ENCODE peak calls at places on chromosomes 1 and 21, in four cellular contexts. E, H, I and Y are unnamed samples. For H3K4me1, the result is how much of the 10 kb centered on the place peaks cover.

GRCh38 chr1:183349201-183349711 is 68.9 kb downstream of the NMNAT2 start:
- DNase-seq in E (no peak), H (peak), I (no peak), Y (peak)

GRCh38 chr1:98963359-98963758 is 41.3 kb downstream of the PLPPR5 start:
- DNase-seq in E (no peak), H (no peak), I (no peak), Y (peak)

GRCh38 chr1:93681549-93682412 is at the start of gene BCAR3:
- DNase-seq in E (no peak), H (peak), I (peak), Y (peak)

GRCh38 chr21:34788879-34789278 is 120.1 kb downstream of the CLIC6 start:
- DNase-seq in E (peak), H (no peak), I (no peak), Y (no peak)

GRCh38 chr1:45380125-45380524 is 39.9 kb upstream of the MUTYH start:
- DNase-seq in E (no peak), H (no peak), I (no peak), Y (no peak)

GRCh38 chr1:24929091-24929875 is 793 bp downstream of the RUNX3 start:
- DNase-seq in E (no peak), H (peak), I (no peak), Y (peak)

GRCh38 chr1:48916121-48917069 is 139.7 kb upstream of the BEND5 start:
- DNase-seq in E (no peak), H (peak), I (no peak), Y (peak)

GRCh38 chr1:95138223-95138622 is 21.1 kb downstream of the TLCD4 start:
- DNase-seq in E (no peak), H (no peak), I (no peak), Y (no peak)

GRCh38 chr1:7703321-7704213 is 67.5 kb upstream of the VAMP3 start:
- DNase-seq in E (no peak), H (peak), I (peak), Y (peak)

GRCh38 chr1:7690496-7691182 is 80.5 kb upstream of the VAMP3 start:
- DNase-seq in E (no peak), H (no peak), I (no peak), Y (no peak)

GRCh38 chr21:36917487-36918158 is 48.8 kb downstream of the HLCS start:
- DNase-seq in E (no peak), H (peak), I (peak), Y (peak)

GRCh38 chr1:26922201-26922729 is 722 bp downstream of the NUDC start:
- DNase-seq in E (no peak), H (peak), I (no peak), Y (no peak)

GRCh38 chr1:38918568-38918967 is 23.1 kb downstream of the RHBDL2 start:
- DNase-seq in E (no peak), H (no peak), I (no peak), Y (no peak)

GRCh38 chr21:29332461-29333354 is 34.0 kb downstream of the BACH1 start:
- DNase-seq in E (no peak), H (no peak), I (no peak), Y (no peak)

GRCh38 chr1:214551436-214552173 is at the start of gene PTPN14:
- DNase-seq in E (peak), H (peak), I (peak), Y (peak)

GRCh38 chr1:212488436-212489283 is 55.9 kb downstream of the NENF start:
- DNase-seq in E (peak), H (peak), I (peak), Y (no peak)

GRCh38 chr1:162554258-162554657 is 7.3 kb upstream of the UAP1 start:
- DNase-seq in E (no peak), H (no peak), I (no peak), Y (no peak)

GRCh38 chr1:1274931-1275431 is 1.3 kb upstream of the UBE2J2 start:
- DNase-seq in E (no peak), H (no peak), I (no peak), Y (no peak)

GRCh38 chr1:192954705-192955265 is 104.4 kb downstream of the UCHL5 start:
- DNase-seq in E (no peak), H (no peak), I (no peak), Y (no peak)

GRCh38 chr1:33161061-33161681 is 20.7 kb downstream of the TRIM62 start:
- DNase-seq in E (no peak), H (peak), I (no peak), Y (peak)

GRCh38 chr1:218658899-218659298 is 313.8 kb downstream of the TGFB2 start:
- DNase-seq in E (no peak), H (no peak), I (no peak), Y (no peak)

GRCh38 chr1:78540056-78540455 is 49.3 kb downstream of the PTGFR start:
- DNase-seq in E (no peak), H (no peak), I (no peak), Y (no peak)

GRCh38 chr1:100891380-100891779 is 3.3 kb downstream of the EXTL2 start:
- DNase-seq in E (no peak), H (no peak), I (no peak), Y (no peak)

GRCh38 chr1:212613440-212614335 is 5.1 kb downstream of the ATF3 start:
- DNase-seq in E (no peak), H (no peak), I (no peak), Y (no peak)

GRCh38 chr1:101262601-101263348 is 26.0 kb downstream of the S1PR1 start:
- DNase-seq in E (peak), H (no peak), I (no peak), Y (no peak)

GRCh38 chr1:13823126-13823880 is 123.3 kb downstream of the PRDM2 start:
- DNase-seq in E (peak), H (no peak), I (no peak), Y (no peak)

GRCh38 chr1:160997323-160998038 is 23.5 kb downstream of the F11R start:
- DNase-seq in E (no peak), H (peak), I (peak), Y (peak)

GRCh38 chr1:152479792-152480595 is 30.6 kb upstream of the LCE5A start:
- DNase-seq in E (peak), H (no peak), I (peak), Y (peak)

GRCh38 chr1:2967881-2968280 is 53.4 kb upstream of the ACTRT2 start:
- DNase-seq in E (no peak), H (no peak), I (no peak), Y (no peak)

GRCh38 chr1:15430787-15431570 is 7.3 kb upstream of the CTRC start:
- DNase-seq in E (no peak), H (peak), I (peak), Y (peak)

GRCh38 chr1:204493145-204493881 is 1.3 kb downstream of the PIK3C2B start:
- DNase-seq in E (no peak), H (peak), I (peak), Y (peak)

GRCh38 chr1:27575861-27576331 is 28.0 kb downstream of the AHDC1 start:
- DNase-seq in E (peak), H (peak), I (peak), Y (peak)

GRCh38 chr1:228647523-228648444 is 87.5 kb upstream of the RHOU start:
- DNase-seq in E (peak), H (peak), I (peak), Y (peak)

GRCh38 chr21:45580576-45581321 is 38.5 kb upstream of the SLC19A1 start:
- DNase-seq in E (no peak), H (no peak), I (no peak), Y (no peak)

GRCh38 chr1:118077331-118078055 is 107.5 kb downstream of the SPAG17 start:
- DNase-seq in E (no peak), H (peak), I (peak), Y (peak)

DNA sequence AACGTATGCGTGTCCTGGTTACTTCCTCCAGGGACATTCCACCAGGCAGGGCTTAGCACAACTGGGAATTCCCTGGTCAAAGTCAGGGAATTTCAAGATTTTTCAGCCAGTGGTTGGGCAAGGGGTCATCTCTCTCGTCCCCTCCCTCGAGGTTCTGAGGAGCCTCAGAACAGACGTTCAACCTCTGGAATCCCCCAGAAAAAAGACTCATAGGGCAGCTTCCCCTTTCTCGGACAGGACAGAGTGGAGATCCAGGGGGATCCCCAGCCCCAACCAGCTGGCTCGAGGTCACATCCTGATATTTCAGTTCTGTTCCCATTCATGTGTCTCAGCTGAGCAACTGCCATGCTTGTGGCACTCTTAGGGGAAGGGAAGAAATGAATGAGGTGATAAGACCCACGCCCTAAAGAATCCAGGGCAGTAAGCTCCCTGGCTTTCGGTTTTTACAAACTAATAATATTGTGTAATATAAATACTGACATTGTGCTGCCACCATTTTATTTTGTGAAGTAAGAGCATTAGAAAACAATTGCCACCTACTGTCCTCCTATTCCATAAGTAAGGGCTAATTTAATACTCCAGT is 5.0 kb upstream of the LAD1 start:
- DNase-seq in E (no peak), H (no peak), I (no peak), Y (no peak)
- H3K4me1 ChIP-seq in E (under half), H (under half), I (half or more), Y (half or more)

GRCh38 chr1:39926343-39926769 is 24.6 kb upstream of the MYCL start:
- DNase-seq in E (no peak), H (no peak), I (no peak), Y (peak)

GRCh38 chr1:39926820-39927219 is 25.1 kb upstream of the MYCL start:
- DNase-seq in E (no peak), H (no peak), I (no peak), Y (no peak)

GRCh38 chr1:39927538-39927937 is 25.8 kb upstream of the MYCL start:
- DNase-seq in E (no peak), H (no peak), I (no peak), Y (peak)

GRCh38 chr1:39925727-39926342 is 24.1 kb upstream of the MYCL start:
- DNase-seq in E (no peak), H (no peak), I (no peak), Y (no peak)

DNA sequence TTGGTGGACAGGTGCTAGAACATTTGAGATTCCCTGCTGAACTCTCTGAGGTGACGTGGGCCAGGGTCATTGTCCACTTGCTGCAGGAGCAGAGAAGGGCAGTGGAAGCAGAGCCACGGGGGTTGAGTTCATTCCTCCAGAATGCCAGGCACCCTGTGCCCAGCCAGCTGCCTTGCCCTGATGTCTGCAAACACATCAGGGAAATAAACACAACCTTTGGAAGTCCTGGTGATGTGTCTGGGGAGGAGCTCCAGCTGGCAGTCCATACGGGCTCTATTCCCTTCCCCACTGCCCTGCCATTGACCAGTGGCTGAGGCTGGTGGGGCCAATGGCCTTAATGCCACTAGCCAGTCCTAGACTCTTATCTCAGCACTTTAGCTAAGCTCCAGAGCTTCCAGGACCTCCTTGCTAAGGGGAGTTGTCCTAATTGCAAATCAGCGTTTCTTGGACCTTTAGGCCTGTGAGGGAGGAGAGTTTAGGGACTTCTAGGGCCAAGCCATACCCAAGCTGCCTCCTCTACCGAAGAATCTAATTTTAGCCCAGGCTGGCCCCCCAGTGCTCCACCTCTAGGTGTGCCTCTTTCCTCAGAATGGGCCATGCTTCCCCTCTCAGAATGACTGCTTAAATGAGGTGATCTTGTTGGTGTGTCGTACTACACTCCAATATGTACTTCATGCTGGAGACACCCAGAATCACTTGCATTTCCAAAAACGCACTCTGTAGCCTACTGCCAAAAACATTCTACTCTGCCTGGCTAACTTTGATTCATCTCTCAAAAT is 25.9 kb upstream of the MFSD2A start:
- DNase-seq in E (no peak), H (no peak), I (no peak), Y (no peak)
- H3K27ac ChIP-seq in E (no peak), H (no peak), I (no peak), Y (no peak)

GRCh38 chr21:42066521-42066920 is 4.6 kb upstream of the UMODL1 start:
- DNase-seq in E (no peak), H (no peak), I (no peak), Y (no peak)
- TF ChIP-seq CTCF in E (no peak), H (no peak), I (no peak), Y (no peak)

GRCh38 chr1:225998560-225999226 is 450 bp downstream of the SDE2 start:
- DNase-seq in E (no peak), H (no peak), I (no peak), Y (no peak)

GRCh38 chr1:226001852-226002666 is 2.9 kb upstream of the SDE2 start:
- DNase-seq in E (peak), H (no peak), I (peak), Y (peak)

GRCh38 chr1:226001088-226001487 is 1.9 kb upstream of the SDE2 start:
- DNase-seq in E (no peak), H (no peak), I (no peak), Y (no peak)

GRCh38 chr1:225999227-225999911 is at the start of gene SDE2:
- DNase-seq in E (peak), H (peak), I (peak), Y (peak)

DNA sequence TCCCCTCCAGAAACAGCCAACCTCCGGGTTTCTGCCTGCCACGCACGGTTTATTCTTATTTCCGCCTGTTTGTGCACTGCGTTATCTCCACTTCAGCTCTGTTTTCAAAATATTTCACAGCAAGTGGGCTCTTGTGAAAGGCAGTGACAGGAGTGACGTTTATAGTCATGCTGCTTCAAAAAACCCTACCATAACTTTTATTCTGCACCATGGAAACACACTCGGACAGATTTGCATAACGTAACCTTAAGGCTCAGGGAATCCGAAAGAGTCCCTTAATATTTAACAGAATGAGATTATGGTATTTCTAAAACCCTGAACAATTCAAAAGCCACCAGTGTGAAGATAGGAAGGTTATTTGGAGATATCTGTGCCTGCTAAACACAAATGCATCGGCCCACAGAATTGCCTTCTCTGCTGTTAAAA is 782 bp upstream of the SDE2 start:
- DNase-seq in E (no peak), H (no peak), I (no peak), Y (no peak)
- H3K4me1 ChIP-seq in E (under half), H (under half), I (half or more), Y (under half)

DNA sequence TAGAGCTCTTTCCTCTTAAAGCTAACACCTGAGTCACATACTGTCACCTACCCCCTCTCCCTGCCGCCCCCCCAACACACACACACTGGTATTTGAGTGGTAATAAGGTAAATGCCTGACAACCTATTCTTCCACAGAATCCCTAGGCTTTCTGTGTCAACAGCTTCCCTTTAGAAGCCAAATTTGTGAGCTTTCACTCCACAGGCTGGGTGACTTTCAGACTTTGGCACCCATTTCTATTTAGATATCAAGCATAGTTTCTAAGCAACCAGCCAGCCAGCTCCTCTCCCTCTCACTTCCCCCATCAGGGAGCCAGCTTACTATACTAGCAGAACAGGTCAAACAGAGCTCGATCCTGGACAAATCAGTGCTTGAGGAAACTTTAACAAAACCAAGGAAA is 3.2 kb upstream of the C1orf74 start:
- DNase-seq in E (no peak), H (no peak), I (peak), Y (no peak)
- H3K27ac ChIP-seq in E (peak), H (no peak), I (peak), Y (no peak)

GRCh38 chr1:167207940-167208623 is 12.6 kb upstream of the POU2F1 start:
- DNase-seq in E (no peak), H (no peak), I (no peak), Y (no peak)
- TF ChIP-seq CTCF in E (peak), H (peak), I (no peak), Y (peak)

GRCh38 chr1:66930823-66931174 is 6.0 kb downstream of the MIER1 start:
- DNase-seq in E (no peak), H (no peak), I (no peak), Y (no peak)

GRCh38 chr1:66931548-66932124 is 6.8 kb downstream of the MIER1 start:
- DNase-seq in E (no peak), H (no peak), I (no peak), Y (no peak)

GRCh38 chr1:66929289-66929688 is 4.5 kb downstream of the MIER1 start:
- DNase-seq in E (no peak), H (no peak), I (no peak), Y (no peak)

GRCh38 chr1:66929691-66929998 is 4.9 kb downstream of the MIER1 start:
- DNase-seq in E (no peak), H (no peak), I (no peak), Y (no peak)

GRCh38 chr1:66929999-66930822 is 5.4 kb downstream of the MIER1 start:
- DNase-seq in E (peak), H (peak), I (peak), Y (peak)
- H3K4me1 ChIP-seq in E (half or more), H (under half), I (under half), Y (under half)

GRCh38 chr1:244325056-244325764 is 126.5 kb downstream of the ADSS2 start:
- DNase-seq in E (no peak), H (no peak), I (no peak), Y (no peak)

GRCh38 chr1:244322791-244323521 is 128.8 kb downstream of the ADSS2 start:
- DNase-seq in E (no peak), H (no peak), I (peak), Y (no peak)

GRCh38 chr1:244326757-244327156 is 125.0 kb downstream of the ADSS2 start:
- DNase-seq in E (no peak), H (no peak), I (no peak), Y (no peak)

GRCh38 chr1:244322181-244322580 is 129.5 kb downstream of the ADSS2 start:
- DNase-seq in E (no peak), H (no peak), I (no peak), Y (no peak)

DNA sequence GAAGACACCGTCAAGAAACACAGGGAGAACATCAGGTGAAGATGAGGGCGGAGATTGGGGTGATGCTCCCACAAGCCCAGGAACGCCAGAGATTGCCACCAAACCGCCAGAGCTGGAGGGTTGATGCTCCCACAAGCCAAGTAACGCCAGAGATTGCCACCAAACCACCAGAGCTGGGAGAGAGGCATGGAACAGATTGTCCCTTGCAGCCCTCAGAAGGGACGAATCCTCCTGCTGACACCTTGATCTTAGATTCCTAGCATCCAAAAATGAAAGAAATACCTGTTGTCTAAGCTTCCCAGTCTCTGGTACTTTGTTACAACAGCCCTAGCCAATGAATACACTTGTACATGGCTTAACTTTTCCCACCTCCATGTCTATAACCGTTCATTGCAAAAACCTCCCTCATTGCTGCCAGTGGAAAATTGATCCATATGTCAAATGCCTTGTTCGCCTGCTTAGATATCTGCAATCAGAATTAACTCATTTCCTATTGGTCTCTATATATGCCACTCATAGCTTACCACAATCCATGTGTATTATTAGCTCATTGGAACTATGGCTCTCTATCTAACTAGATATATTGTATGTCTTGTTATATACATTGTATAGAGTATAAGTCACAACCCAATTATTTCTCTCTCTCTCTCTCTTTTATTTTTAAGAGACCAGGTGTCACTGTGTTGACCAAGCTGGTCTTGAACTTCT is 127.4 kb downstream of the ADSS2 start:
- DNase-seq in E (no peak), H (no peak), I (no peak), Y (no peak)
- H3K27ac ChIP-seq in E (no peak), H (no peak), I (peak), Y (no peak)

GRCh38 chr1:37478451-37478871 is 4.1 kb downstream of the ZC3H12A start:
- DNase-seq in E (no peak), H (no peak), I (no peak), Y (peak)
- TF ChIP-seq CTCF in E (no peak), H (no peak), I (no peak), Y (no peak)